ENCODE peak calls at places on chromosomes 2 and 18, in four cellular contexts. F, S, O and V are unnamed samples.

GRCh38 chr2:218290316-218291261 is 1.7 kb downstream of the TMBIM1 start:
- DNase-seq in F (no peak), S (no peak), O (no peak), V (no peak)

GRCh38 chr2:206095925-206096324 is 10.0 kb upstream of the INO80D start:
- DNase-seq in F (no peak), S (no peak), O (no peak), V (no peak)

GRCh38 chr2:177622516-177622915 is 229.9 kb downstream of the AGPS start:
- DNase-seq in F (no peak), S (no peak), O (peak; percentile 33), V (peak; percentile 39)

GRCh38 chr2:64562148-64562784 is 38.1 kb downstream of the AFTPH start:
- DNase-seq in F (peak; percentile 3), S (no peak), O (no peak), V (no peak)

GRCh38 chr2:74004212-74005182 is 19.8 kb downstream of the TET3 start:
- DNase-seq in F (no peak), S (no peak), O (no peak), V (no peak)

GRCh38 chr2:9897331-9897737 is 54.1 kb downstream of the TAF1B start:
- DNase-seq in F (peak; percentile 95), S (no peak), O (no peak), V (no peak)

GRCh38 chr2:241156997-241157441 is 6.8 kb downstream of the PPP1R7 start:
- DNase-seq in F (no peak), S (no peak), O (no peak), V (no peak)

GRCh38 chr2:129378186-129378585 is 601.3 kb upstream of the RAB6C start:
- DNase-seq in F (no peak), S (no peak), O (no peak), V (no peak)

GRCh38 chr2:205372141-205372540 is 310.2 kb upstream of the NRP2 start:
- DNase-seq in F (peak; percentile 68), S (no peak), O (no peak), V (no peak)

GRCh38 chr2:49259926-49260325 is 105.6 kb upstream of the FSHR start:
- DNase-seq in F (no peak), S (no peak), O (no peak), V (no peak)

GRCh38 chr2:177265386-177265690 is 811 bp upstream of the NFE2L2 start:
- DNase-seq in F (no peak), S (no peak), O (no peak), V (no peak)

GRCh38 chr2:64273524-64274398 is 129.5 kb upstream of the PELI1 start:
- DNase-seq in F (peak; percentile 83), S (no peak), O (no peak), V (no peak)

GRCh38 chr2:157840568-157841156 is 35.5 kb downstream of the ACVR1 start:
- DNase-seq in F (peak; percentile 83), S (no peak), O (no peak), V (no peak)

GRCh38 chr2:16189851-16190160 is 249.5 kb downstream of the MYCN start:
- DNase-seq in F (no peak), S (no peak), O (no peak), V (no peak)

GRCh38 chr2:33223851-33224250 is 252.6 kb upstream of the RASGRP3 start:
- DNase-seq in F (no peak), S (no peak), O (no peak), V (no peak)

GRCh38 chr2:150350500-150350899 is 137.0 kb downstream of the RND3 start:
- DNase-seq in F (no peak), S (no peak), O (no peak), V (no peak)

GRCh38 chr2:239294571-239295054 is 106.2 kb downstream of the HDAC4 start:
- DNase-seq in F (no peak), S (no peak), O (no peak), V (no peak)

GRCh38 chr2:219699440-219699821 is 72.0 kb downstream of the SLC4A3 start:
- DNase-seq in F (no peak), S (no peak), O (no peak), V (no peak)

GRCh38 chr2:99722726-99723125 is 232.9 kb upstream of the REV1 start:
- DNase-seq in F (no peak), S (no peak), O (no peak), V (no peak)

GRCh38 chr2:20398956-20399567 is 47.8 kb upstream of the RHOB start:
- DNase-seq in F (no peak), S (no peak), O (no peak), V (no peak)

GRCh38 chr2:152200101-152200500 is 24.5 kb upstream of the STAM2 start:
- DNase-seq in F (no peak), S (no peak), O (no peak), V (no peak)

GRCh38 chr2:239247401-239248245 is 153.2 kb downstream of the HDAC4 start:
- DNase-seq in F (peak; percentile 87), S (peak; percentile 43), O (no peak), V (no peak)

GRCh38 chr2:32627441-32627900 is 379 bp upstream of the TTC27 start:
- DNase-seq in F (peak; percentile 24), S (peak; percentile 78), O (no peak), V (peak; percentile 36)

GRCh38 chr2:173931751-173932150 is 33.4 kb downstream of the SP3 start:
- DNase-seq in F (no peak), S (no peak), O (no peak), V (no peak)

GRCh38 chr2:133561045-133561852 is 7.0 kb downstream of the NCKAP5 start:
- DNase-seq in F (peak; percentile 81), S (no peak), O (no peak), V (no peak)

GRCh38 chr2:183069174-183069573 is 9.4 kb upstream of the DUSP19 start:
- DNase-seq in F (no peak), S (no peak), O (no peak), V (no peak)

GRCh38 chr2:221779614-221780067 is 207.5 kb upstream of the EPHA4 start:
- DNase-seq in F (peak; percentile 82), S (no peak), O (no peak), V (no peak)

GRCh38 chr2:129885735-129886134 is 93.7 kb upstream of the RAB6C start:
- DNase-seq in F (no peak), S (peak; percentile 60), O (no peak), V (peak; percentile 35)

GRCh38 chr2:43114210-43114609 is 112.2 kb downstream of the ZFP36L2 start:
- DNase-seq in F (no peak), S (no peak), O (no peak), V (no peak)

GRCh38 chr2:12032421-12032820 is 286.0 kb downstream of the LPIN1 start:
- DNase-seq in F (peak; percentile 16), S (no peak), O (no peak), V (no peak)

GRCh38 chr2:183665976-183666375 is 541.7 kb downstream of the NUP35 start:
- DNase-seq in F (peak; percentile 57), S (no peak), O (no peak), V (no peak)

GRCh38 chr2:27372937-27373336 is 2.5 kb downstream of the SNX17 start:
- DNase-seq in F (no peak), S (no peak), O (no peak), V (no peak)

DNA sequence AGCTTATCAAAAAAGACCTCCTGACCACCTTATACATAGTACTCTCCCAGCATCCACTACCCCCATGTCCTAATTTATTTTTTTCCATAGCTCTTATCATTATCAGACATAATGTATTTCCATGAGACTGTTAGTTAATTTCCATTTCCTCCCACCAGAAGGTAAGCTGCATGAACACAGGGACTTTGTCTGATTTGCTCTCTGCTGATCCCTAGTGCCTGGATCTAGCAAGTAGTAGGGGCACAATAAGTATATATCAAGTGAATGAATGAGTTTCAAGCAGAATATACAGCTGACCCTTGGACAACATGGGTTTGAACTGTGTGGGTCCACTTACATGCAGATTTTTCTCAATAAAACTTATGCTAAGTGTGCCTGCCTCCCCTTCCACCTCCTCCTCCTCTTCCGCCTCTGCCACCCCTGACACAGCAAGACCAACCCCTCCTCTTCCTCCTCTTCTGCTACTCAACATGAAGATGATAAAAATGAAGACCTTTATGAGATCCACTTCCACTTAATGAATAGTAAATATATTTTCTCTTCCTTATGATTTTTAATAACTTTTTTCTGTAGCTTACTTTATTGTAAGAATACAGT is 53.8 kb downstream of the CTAGE1 start:
- DNase-seq in F (no peak), S (no peak), O (no peak), V (no peak)
- TF ChIP-seq CTCF in F (peak; percentile 33), S (no peak), O (no peak), V (no peak)

GRCh38 chr2:137888845-137889244 is 75.4 kb upstream of the HNMT start:
- DNase-seq in F (no peak), S (no peak), O (peak; percentile 40), V (peak; percentile 60)
- TF ChIP-seq CTCF in F (peak; percentile 62), S (no peak), O (peak; percentile 65), V (peak; percentile 50)

GRCh38 chr2:14831458-14831857 is 198.9 kb downstream of the LRATD1 start:
- DNase-seq in F (no peak), S (no peak), O (no peak), V (no peak)
- TF ChIP-seq CTCF in F (no peak), S (no peak), O (no peak), V (no peak)

GRCh38 chr2:84492571-84492970 is 23.7 kb upstream of the DNAH6 start:
- DNase-seq in F (no peak), S (no peak), O (no peak), V (no peak)
- TF ChIP-seq CTCF in F (no peak), S (no peak), O (peak; percentile 26), V (no peak)

GRCh38 chr2:108194409-108195132 is 45.2 kb upstream of the SULT1C3 start:
- DNase-seq in F (no peak), S (no peak), O (no peak), V (no peak)
- TF ChIP-seq CTCF in F (peak; percentile 13), S (peak; percentile 26), O (peak; percentile 74), V (peak; percentile 45)

GRCh38 chr18:61893304-61893970 is 630 bp upstream of the RNF152 start:
- DNase-seq in F (no peak), S (peak; percentile 75), O (peak; percentile 55), V (peak; percentile 77)

GRCh38 chr18:61893971-61894750 is 1.4 kb upstream of the RNF152 start:
- DNase-seq in F (no peak), S (peak; percentile 93), O (peak; percentile 56), V (peak; percentile 85)

GRCh38 chr18:61891874-61892273 is 933 bp downstream of the RNF152 start:
- DNase-seq in F (no peak), S (no peak), O (no peak), V (no peak)

GRCh38 chr18:61891271-61891670 is 1.5 kb downstream of the RNF152 start:
- DNase-seq in F (no peak), S (no peak), O (no peak), V (no peak)

DNA sequence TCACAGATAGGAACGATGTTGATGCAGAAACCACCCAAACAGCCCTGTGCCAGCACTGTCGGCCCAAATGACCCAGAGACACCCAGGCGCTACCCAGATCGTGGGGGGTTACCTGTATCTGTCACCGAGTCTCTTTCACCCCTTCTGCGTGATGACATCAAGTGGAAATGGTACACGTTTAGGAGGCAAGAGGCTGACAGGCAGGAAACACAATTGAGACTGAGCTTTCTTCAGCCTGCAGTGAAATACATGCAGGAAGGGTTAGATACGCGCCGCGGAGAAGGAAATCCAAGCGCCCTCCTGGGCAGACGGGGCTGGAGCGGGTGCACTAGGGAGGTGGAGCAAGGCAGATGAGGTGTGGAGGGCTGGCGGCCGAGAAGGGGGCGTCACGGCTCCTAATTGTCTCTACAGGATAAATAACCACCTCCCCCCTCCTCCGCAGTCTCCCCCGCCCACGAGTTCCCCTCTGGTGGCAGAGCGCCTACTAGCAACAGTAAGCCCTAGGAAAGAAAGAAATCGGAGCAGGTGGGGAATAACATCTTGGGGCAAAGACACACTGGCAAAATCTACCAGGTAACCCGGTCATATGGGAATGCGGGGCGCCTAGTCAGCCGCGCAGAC is at the start of gene RNF152:
- DNase-seq in F (no peak), S (no peak), O (peak; percentile 12), V (peak; percentile 73)
- TF ChIP-seq CTCF in F (peak; percentile 26), S (no peak), O (no peak), V (no peak)